ENCODE peak calls at places on chromosomes 4 and X, in seven cellular contexts. Z is DND-41; F is suprapubic skin; V is neuronal stem cell; Q is upper lobe of right lung; P is CD8-positive, alpha-beta memory T cell; R is SK-N-SH. G is an unnamed sample.
A peak's percentile ranks its signal among the peaks of the same experiment; 100 is the strongest.

GRCh38 chr4:60962286-60962685 is 237.8 kb upstream of the ADGRL3 start:
- DNase-seq in Z (no peak), F (no peak), V (no peak), Q (no peak), P (no peak), R (no peak), G (no peak)

GRCh38 chr4:47686294-47686872 is 151.5 kb downstream of the CORIN start:
- DNase-seq in Z (peak; percentile 64), F (no peak), V (peak; percentile 51), Q (peak; percentile 67), P (peak; percentile 69), R (peak; percentile 42), G (peak; percentile 56)

GRCh38 chr4:151766691-151767090 is 5.9 kb upstream of the GATB start:
- DNase-seq in Z (no peak), F (no peak), V (no peak), Q (no peak), P (no peak), R (no peak), G (no peak)

GRCh38 chrX:53458082-53458481 is 23.9 kb upstream of the HSD17B10 start:
- DNase-seq in Z (no peak), F (no peak), V (no peak), Q (no peak), P (no peak), R (no peak), G (no peak)

GRCh38 chr4:7552466-7552865 is 117.7 kb upstream of the PSAPL1 start:
- DNase-seq in Z (no peak), F (no peak), V (no peak), Q (no peak), P (no peak), R (no peak), G (no peak)

GRCh38 chrX:41382699-41383645 is 49.0 kb downstream of the DDX3X start:
- DNase-seq in Z (peak; percentile 75), F (no peak), V (no peak), Q (no peak), P (no peak), R (no peak), G (peak; percentile 48)

GRCh38 chrX:77174680-77175336 is 272.4 kb upstream of the FGF16 start:
- DNase-seq in Z (no peak), F (no peak), V (no peak), Q (no peak), P (no peak), R (no peak), G (no peak)

GRCh38 chr4:85543832-85544231 is 68.9 kb downstream of the ARHGAP24 start:
- DNase-seq in Z (no peak), F (no peak), V (no peak), Q (no peak), P (no peak), R (no peak), G (no peak)

GRCh38 chr4:40672528-40673522 is 43.2 kb upstream of the RBM47 start:
- DNase-seq in Z (peak; percentile 37), F (no peak), V (peak; percentile 79), Q (peak; percentile 68), P (peak; percentile 53), R (no peak), G (no peak)

GRCh38 chr4:95219109-95219508 is 329.7 kb downstream of the UNC5C start:
- DNase-seq in Z (no peak), F (no peak), V (no peak), Q (no peak), P (no peak), R (no peak), G (no peak)

GRCh38 chr4:132123870-132124623 is 1025.0 kb upstream of the PCDH10 start:
- DNase-seq in Z (no peak), F (no peak), V (no peak), Q (no peak), P (no peak), R (no peak), G (no peak)

GRCh38 chrX:16558489-16558888 is 91.5 kb upstream of the S100G start:
- DNase-seq in Z (no peak), F (no peak), V (no peak), Q (no peak), P (no peak), R (no peak), G (no peak)

GRCh38 chrX:12716574-12716973 is 74.6 kb upstream of the PRPS2 start:
- DNase-seq in Z (no peak), F (no peak), V (no peak), Q (no peak), P (no peak), R (no peak), G (no peak)

GRCh38 chr4:122830392-122831095 is 3.9 kb downstream of the FGF2 start:
- DNase-seq in Z (no peak), F (no peak), V (no peak), Q (no peak), P (no peak), R (no peak), G (no peak)

GRCh38 chr4:158770671-158771070 is 1.8 kb downstream of the FNIP2 start:
- DNase-seq in Z (no peak), F (no peak), V (no peak), Q (no peak), P (no peak), R (no peak), G (no peak)

GRCh38 chrX:152989292-152989658 is 4.6 kb downstream of the PNMA5 start:
- DNase-seq in Z (no peak), F (no peak), V (no peak), Q (no peak), P (no peak), R (no peak), G (no peak)

GRCh38 chrX:32483534-32484136 is 727.7 kb downstream of the DMD start:
- DNase-seq in Z (no peak), F (no peak), V (no peak), Q (no peak), P (no peak), R (peak; percentile 11), G (no peak)

GRCh38 chr4:150782921-150783320 is 201.0 kb downstream of the MAB21L2 start:
- DNase-seq in Z (no peak), F (no peak), V (no peak), Q (no peak), P (no peak), R (no peak), G (no peak)

GRCh38 chr4:124783847-124784246 is 71.3 kb upstream of the ANKRD50 start:
- DNase-seq in Z (no peak), F (no peak), V (no peak), Q (no peak), P (no peak), R (no peak), G (no peak)

GRCh38 chr4:37754410-37755185 is 68.4 kb upstream of the RELL1 start:
- DNase-seq in Z (peak; percentile 11), F (no peak), V (no peak), Q (no peak), P (no peak), R (no peak), G (no peak)

GRCh38 chrX:129478516-129478915 is 44.8 kb downstream of the SMARCA1 start:
- DNase-seq in Z (no peak), F (no peak), V (no peak), Q (no peak), P (no peak), R (no peak), G (no peak)

GRCh38 chr4:185221491-185221890 is 12.1 kb downstream of the SNX25 start:
- DNase-seq in Z (no peak), F (no peak), V (no peak), Q (no peak), P (no peak), R (no peak), G (no peak)

GRCh38 chr4:74206088-74206826 is 48.3 kb downstream of the MTHFD2L start:
- DNase-seq in Z (no peak), F (no peak), V (no peak), Q (no peak), P (no peak), R (no peak), G (no peak)

GRCh38 chr4:119525005-119525749 is 103.4 kb downstream of the PDE5A start:
- DNase-seq in Z (no peak), F (no peak), V (no peak), Q (no peak), P (no peak), R (no peak), G (no peak)
- H3K36me3 ChIP-seq in Z (peaks cover 5% of the 10 kb centered on the region), F (no peaks in the 10 kb centered on the region), V (peaks cover 1% of the 10 kb centered on the region), Q (peaks cover 21% of the 10 kb centered on the region), P (no peaks in the 10 kb centered on the region), R (peaks cover 17% of the 10 kb centered on the region), G (no peaks in the 10 kb centered on the region)

DNA sequence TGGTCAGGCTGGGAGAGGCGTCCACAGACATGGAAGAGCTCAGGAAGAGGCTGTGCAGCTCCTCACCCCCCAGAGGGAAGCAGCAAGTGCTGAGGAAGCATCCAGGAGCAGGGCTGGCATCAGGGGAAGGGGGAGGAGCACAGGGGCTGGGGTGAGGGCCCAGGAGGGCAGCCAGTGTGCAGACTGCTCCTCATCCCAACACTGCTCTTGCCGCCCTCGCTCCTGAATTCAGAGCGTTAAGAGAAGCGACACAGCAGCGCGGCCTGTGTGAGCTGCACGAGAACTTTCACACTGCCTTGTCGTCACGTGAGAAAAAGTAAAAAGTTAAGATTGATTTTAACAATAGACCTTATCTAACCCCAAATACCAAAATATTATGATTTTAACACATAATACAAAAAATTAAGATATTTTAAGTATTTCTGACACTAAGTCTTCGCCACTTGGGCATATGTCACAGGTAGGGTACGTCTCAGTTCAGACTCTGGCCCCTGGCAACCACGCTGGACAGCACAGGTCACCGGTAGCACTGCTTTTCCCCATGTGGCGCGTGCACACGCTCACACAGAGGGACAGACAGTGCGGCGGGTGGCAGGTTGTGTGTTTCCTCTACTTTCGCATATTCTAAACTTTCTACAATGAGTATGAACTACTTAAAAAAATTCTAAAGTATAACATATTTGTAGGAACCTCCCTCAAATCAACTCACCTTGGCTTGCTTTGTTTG is 19.7 kb downstream of the NOP14 start:
- DNase-seq in Z (no peak), F (no peak), V (no peak), Q (no peak), P (no peak), R (no peak), G (no peak)
- H3K36me3 ChIP-seq in Z (peaks cover 98% of the 10 kb centered on the region), F (peaks cover 100% of the 10 kb centered on the region), V (peaks cover 83% of the 10 kb centered on the region), Q (peaks cover 97% of the 10 kb centered on the region), P (peaks cover 68% of the 10 kb centered on the region), R (peaks cover 40% of the 10 kb centered on the region), G (peaks cover 21% of the 10 kb centered on the region)

GRCh38 chrX:65726708-65727107 is 59.3 kb downstream of the MSN start:
- DNase-seq in Z (no peak), F (no peak), V (no peak), Q (no peak), P (no peak), R (no peak), G (no peak)

DNA sequence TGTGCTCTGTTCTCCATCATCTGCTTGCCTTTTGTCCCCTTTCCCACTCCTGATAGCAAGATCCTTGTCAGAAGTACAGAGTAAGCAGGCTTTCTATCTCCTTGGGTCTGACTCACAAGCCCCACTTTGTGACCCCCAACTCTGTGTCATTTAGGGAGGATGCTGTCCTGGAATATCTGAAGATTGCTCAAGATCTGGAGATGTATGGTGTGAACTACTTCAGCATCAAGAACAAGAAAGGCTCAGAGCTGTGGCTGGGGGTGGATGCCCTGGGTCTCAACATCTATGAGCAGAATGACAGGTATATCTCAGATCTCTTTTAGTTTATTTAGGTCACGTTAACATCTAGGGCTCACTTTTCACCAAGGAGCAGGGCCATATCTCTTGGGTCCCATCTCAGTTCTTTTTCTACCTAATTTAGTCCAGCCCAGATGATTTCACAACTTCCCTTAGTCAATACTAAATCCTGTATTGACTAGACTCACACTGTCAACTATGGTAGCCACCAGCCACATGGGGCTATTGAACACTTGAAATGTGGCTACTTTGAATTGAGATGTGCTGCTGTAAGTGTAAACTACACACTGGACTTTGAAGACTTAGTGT is 64.3 kb downstream of the MSN start:
- DNase-seq in Z (no peak), F (no peak), V (no peak), Q (no peak), P (no peak), R (no peak), G (no peak)
- H3K36me3 ChIP-seq in Z (peaks cover 94% of the 10 kb centered on the region), F (peaks cover 58% of the 10 kb centered on the region), V (peaks cover 10% of the 10 kb centered on the region), Q (peaks cover 82% of the 10 kb centered on the region), P (peaks cover 76% of the 10 kb centered on the region), R (peaks cover 43% of the 10 kb centered on the region), G (peaks cover 78% of the 10 kb centered on the region)

GRCh38 chrX:39309721-39310152 is 508.5 kb downstream of the MID1IP1 start:
- DNase-seq in Z (peak; percentile 62), F (no peak), V (no peak), Q (no peak), P (peak; percentile 56), R (peak; percentile 14), G (peak; percentile 72)
- H3K36me3 ChIP-seq in Z (no peaks in the 10 kb centered on the region), F (no peaks in the 10 kb centered on the region), V (no peaks in the 10 kb centered on the region), Q (no peaks in the 10 kb centered on the region), P (no peaks in the 10 kb centered on the region), R (no peaks in the 10 kb centered on the region), G (no peaks in the 10 kb centered on the region)